ENCODE peak calls at places on chromosomes 7 and 10, in six cellular contexts. One of them, this sample, is unnamed.

GRCh38 chr10:82943142-82943541 is 1068.1 kb downstream of the NRG3 start:
- DNase-seq in NCI-H2081 treated with DMSO at 0.1 percent for 48 hours: no peak
- DNase-seq in Daoy: no peak
- DNase-seq in fibroblast of mammary gland: no peak
- DNase-seq in D341Med: no peak
- DNase-seq in AG10803: peak
- DNase-seq in this sample: no peak

GRCh38 chr10:88270871-88271713 is 312.0 kb downstream of the RNLS start:
- DNase-seq in Daoy: peak
- DNase-seq in NCI-H2081 treated with DMSO at 0.1 percent for 48 hours: no peak
- DNase-seq in fibroblast of mammary gland: peak
- DNase-seq in D341Med: no peak
- DNase-seq in AG10803: peak
- DNase-seq in this sample: no peak

GRCh38 chr10:111698711-111699110 is 484.9 kb downstream of the GPAM start:
- DNase-seq in D341Med: no peak
- DNase-seq in Daoy: no peak
- DNase-seq in NCI-H2081 treated with DMSO at 0.1 percent for 48 hours: no peak
- DNase-seq in fibroblast of mammary gland: peak
- DNase-seq in AG10803: peak
- DNase-seq in this sample: no peak

GRCh38 chr7:1717095-1717483 is 47.0 kb downstream of the ELFN1 start:
- DNase-seq in NCI-H2081 treated with DMSO at 0.1 percent for 48 hours: no peak
- DNase-seq in AG10803: no peak
- DNase-seq in Daoy: no peak
- DNase-seq in fibroblast of mammary gland: no peak
- DNase-seq in D341Med: no peak
- DNase-seq in this sample: no peak

GRCh38 chr7:65967361-65968155 is 14.5 kb downstream of the GUSB start:
- DNase-seq in NCI-H2081 treated with DMSO at 0.1 percent for 48 hours: no peak
- DNase-seq in D341Med: no peak
- DNase-seq in AG10803: no peak
- DNase-seq in fibroblast of mammary gland: no peak
- DNase-seq in Daoy: no peak
- DNase-seq in this sample: no peak

GRCh38 chr10:126384269-126384873 is 3.9 kb downstream of the ADAM12 start:
- DNase-seq in fibroblast of mammary gland: peak
- DNase-seq in D341Med: no peak
- DNase-seq in AG10803: peak
- DNase-seq in Daoy: peak
- DNase-seq in NCI-H2081 treated with DMSO at 0.1 percent for 48 hours: no peak
- DNase-seq in this sample: no peak

GRCh38 chr7:137146552-137146961 is 197.0 kb downstream of the PTN start:
- DNase-seq in Daoy: peak
- DNase-seq in NCI-H2081 treated with DMSO at 0.1 percent for 48 hours: no peak
- DNase-seq in D341Med: no peak
- DNase-seq in AG10803: peak
- DNase-seq in fibroblast of mammary gland: peak
- DNase-seq in this sample: no peak

GRCh38 chr10:103745264-103746247 is 109.8 kb downstream of the SH3PXD2A start:
- DNase-seq in AG10803: no peak
- DNase-seq in D341Med: no peak
- DNase-seq in Daoy: peak
- DNase-seq in fibroblast of mammary gland: peak
- DNase-seq in NCI-H2081 treated with DMSO at 0.1 percent for 48 hours: no peak
- DNase-seq in this sample: no peak

GRCh38 chr7:132614428-132615076 is 38.3 kb upstream of the PLXNA4 start:
- DNase-seq in D341Med: no peak
- DNase-seq in Daoy: peak
- DNase-seq in AG10803: peak
- DNase-seq in NCI-H2081 treated with DMSO at 0.1 percent for 48 hours: no peak
- DNase-seq in fibroblast of mammary gland: peak
- DNase-seq in this sample: peak

GRCh38 chr10:26486985-26487850 is 49.1 kb downstream of the APBB1IP start:
- DNase-seq in D341Med: no peak
- DNase-seq in Daoy: peak
- DNase-seq in NCI-H2081 treated with DMSO at 0.1 percent for 48 hours: no peak
- DNase-seq in fibroblast of mammary gland: peak
- DNase-seq in AG10803: peak
- DNase-seq in this sample: no peak

GRCh38 chr7:27635728-27636127 is 27.0 kb downstream of the HIBADH start:
- DNase-seq in Daoy: no peak
- DNase-seq in NCI-H2081 treated with DMSO at 0.1 percent for 48 hours: no peak
- DNase-seq in fibroblast of mammary gland: no peak
- DNase-seq in D341Med: no peak
- DNase-seq in AG10803: no peak
- DNase-seq in this sample: no peak

GRCh38 chr10:79247373-79248137 is 99.7 kb upstream of the PPIF start:
- DNase-seq in fibroblast of mammary gland: no peak
- DNase-seq in AG10803: no peak
- DNase-seq in NCI-H2081 treated with DMSO at 0.1 percent for 48 hours: no peak
- DNase-seq in Daoy: no peak
- DNase-seq in D341Med: no peak
- DNase-seq in this sample: no peak

GRCh38 chr7:105399043-105399725 is 10.5 kb upstream of the SRPK2 start:
- DNase-seq in AG10803: peak
- DNase-seq in NCI-H2081 treated with DMSO at 0.1 percent for 48 hours: no peak
- DNase-seq in D341Med: no peak
- DNase-seq in Daoy: no peak
- DNase-seq in fibroblast of mammary gland: peak
- DNase-seq in this sample: peak

GRCh38 chr10:14459670-14460069 is 128.9 kb upstream of the FRMD4A start:
- DNase-seq in D341Med: no peak
- DNase-seq in Daoy: no peak
- DNase-seq in AG10803: no peak
- DNase-seq in NCI-H2081 treated with DMSO at 0.1 percent for 48 hours: no peak
- DNase-seq in fibroblast of mammary gland: no peak
- DNase-seq in this sample: no peak

GRCh38 chr10:84329094-84329611 is 764 bp downstream of the CCSER2 start:
- DNase-seq in AG10803: peak
- DNase-seq in fibroblast of mammary gland: peak
- DNase-seq in Daoy: peak
- DNase-seq in NCI-H2081 treated with DMSO at 0.1 percent for 48 hours: no peak
- DNase-seq in D341Med: peak
- DNase-seq in this sample: peak

GRCh38 chr7:14999331-14999730 is 96.8 kb upstream of the DGKB start:
- DNase-seq in fibroblast of mammary gland: no peak
- DNase-seq in AG10803: no peak
- DNase-seq in Daoy: no peak
- DNase-seq in D341Med: no peak
- DNase-seq in NCI-H2081 treated with DMSO at 0.1 percent for 48 hours: no peak
- DNase-seq in this sample: no peak

GRCh38 chr10:665579-666091 is 23.8 kb downstream of the DIP2C start:
- DNase-seq in D341Med: no peak
- DNase-seq in NCI-H2081 treated with DMSO at 0.1 percent for 48 hours: no peak
- DNase-seq in fibroblast of mammary gland: peak
- DNase-seq in Daoy: no peak
- DNase-seq in AG10803: no peak
- DNase-seq in this sample: no peak

GRCh38 chr10:70838270-70838669 is 22.5 kb downstream of the SGPL1 start:
- DNase-seq in Daoy: no peak
- DNase-seq in NCI-H2081 treated with DMSO at 0.1 percent for 48 hours: no peak
- DNase-seq in AG10803: peak
- DNase-seq in D341Med: no peak
- DNase-seq in fibroblast of mammary gland: no peak
- DNase-seq in this sample: no peak

This sample was measured in NCI-H69.